ENCODE peak calls at places on chromosomes 3 and 15, in ten cellular contexts. L is H9; O is retinal pigment epithelial cell; Y is NCI-H2029 treated with DMSO at 0.1 percent for 48 hours; V is AG08395; E is fibroblast of mammary gland; N is CD8-positive, alpha-beta memory T cell; R is hypothalamus; I is PC-3; C is ACHN. Q is an unnamed sample.

GRCh38 chr15:29936353-29937049 is 114.2 kb upstream of the TJP1 start:
- DNase-seq in L (no peak), R (no peak), Y (no peak), N (no peak), V (no peak), C (no peak), E (peak), O (no peak), I (peak), Q (no peak)

GRCh38 chr3:13335062-13335461 is 85.1 kb downstream of the NUP210 start:
- DNase-seq in V (no peak), L (no peak), R (no peak), Y (no peak), C (no peak), E (no peak), O (no peak), N (no peak), I (no peak), Q (no peak)

GRCh38 chr3:122021037-122021436 is 1.0 kb downstream of the ILDR1 start:
- DNase-seq in R (no peak), Y (no peak), E (no peak), O (no peak), N (no peak), V (no peak), L (no peak), I (no peak), C (no peak), Q (no peak)

GRCh38 chr3:126527455-126528211 is 3.7 kb downstream of the CHST13 start:
- DNase-seq in I (no peak), E (no peak), Y (no peak), O (no peak), R (no peak), V (no peak), N (no peak), C (no peak), L (no peak), Q (no peak)

GRCh38 chr3:23612296-23612891 is 193.4 kb upstream of the UBE2E1 start:
- DNase-seq in N (no peak), C (no peak), O (no peak), R (no peak), V (no peak), E (peak), I (peak), Y (no peak), L (no peak), Q (no peak)

GRCh38 chr3:24493951-24494615 is 567 bp downstream of the THRB start:
- DNase-seq in V (peak), O (no peak), E (peak), N (no peak), Y (no peak), L (peak), C (peak), R (peak), I (peak), Q (no peak)

GRCh38 chr15:69474846-69475455 is 22.3 kb downstream of the RPLP1 start:
- DNase-seq in N (no peak), L (no peak), E (no peak), V (no peak), O (no peak), C (peak), I (no peak), Y (no peak), R (no peak), Q (no peak)

GRCh38 chr15:68818088-68818670 is 2.5 kb downstream of the ANP32A start:
- DNase-seq in Y (no peak), L (peak), O (no peak), N (peak), R (peak), V (peak), E (peak), C (peak), I (peak), Q (peak)

GRCh38 chr3:183131735-183132134 is 30.8 kb downstream of the LAMP3 start:
- DNase-seq in N (no peak), L (no peak), E (peak), O (no peak), I (peak), V (no peak), Y (no peak), C (no peak), R (no peak), Q (no peak)

GRCh38 chr15:74383695-74384565 is 16.5 kb upstream of the CYP11A1 start:
- DNase-seq in L (no peak), C (no peak), O (no peak), R (no peak), N (peak), V (no peak), I (peak), Y (no peak), E (peak), Q (no peak)

GRCh38 chr3:106688463-106688862 is 688.8 kb upstream of the CCDC54 start:
- DNase-seq in V (peak), E (peak), L (no peak), R (no peak), N (no peak), O (peak), Y (peak), C (peak), I (peak), Q (no peak)

GRCh38 chr15:48925714-48926223 is 38.0 kb downstream of the SHC4 start:
- DNase-seq in V (peak), Y (no peak), I (peak), E (peak), L (no peak), N (no peak), C (peak), R (no peak), O (no peak), Q (no peak)

GRCh38 chr3:13621381-13622221 is 72.7 kb downstream of the FBLN2 start:
- DNase-seq in I (no peak), O (no peak), E (no peak), N (peak), C (no peak), R (no peak), V (no peak), Y (no peak), L (no peak), Q (no peak)

GRCh38 chr15:82832601-82833209 is 23.3 kb downstream of the WHAMM start:
- DNase-seq in I (peak), C (peak), V (peak), O (peak), E (peak), L (no peak), Y (no peak), R (no peak), N (no peak), Q (no peak)

GRCh38 chr3:185792955-185793354 is 31.9 kb downstream of the IGF2BP2 start:
- DNase-seq in I (no peak), O (no peak), E (no peak), C (no peak), V (no peak), R (no peak), Y (no peak), N (no peak), L (no peak), Q (no peak)

GRCh38 chr3:174440350-174440716 is 418.8 kb upstream of the NAALADL2 start:
- DNase-seq in O (peak), I (peak), Y (peak), R (no peak), L (no peak), E (peak), C (peak), N (no peak), V (peak), Q (no peak)

GRCh38 chr15:63836579-63836978 is 2.8 kb upstream of the HERC1 start:
- DNase-seq in E (no peak), V (no peak), R (no peak), L (no peak), O (no peak), I (no peak), C (no peak), N (no peak), Y (no peak), Q (no peak)

GRCh38 chr3:43023766-43024165 is 44.7 kb downstream of the GASK1A start:
- DNase-seq in Y (no peak), C (no peak), V (no peak), N (no peak), L (no peak), E (no peak), I (no peak), R (no peak), O (no peak), Q (no peak)

GRCh38 chr3:14634763-14635400 is 16.7 kb upstream of the CCDC174 start:
- DNase-seq in C (no peak), L (no peak), V (no peak), O (no peak), N (no peak), I (peak), Y (no peak), E (peak), R (no peak), Q (no peak)

GRCh38 chr15:70879386-70879785 is 12.8 kb downstream of the THAP10 start:
- DNase-seq in O (no peak), R (no peak), I (peak), N (no peak), C (no peak), V (peak), Y (no peak), L (no peak), E (peak), Q (no peak)

GRCh38 chr3:48125026-48125704 is 63.1 kb downstream of the CDC25A start:
- DNase-seq in Y (no peak), O (no peak), N (no peak), E (peak), C (peak), R (no peak), I (no peak), V (peak), L (peak), Q (no peak)

GRCh38 chr3:82281205-82281604 is 519.8 kb upstream of the GBE1 start:
- DNase-seq in C (peak), E (no peak), Y (no peak), N (no peak), R (no peak), O (no peak), I (peak), V (no peak), L (no peak), Q (no peak)

GRCh38 chr15:44157679-44158078 is 37.4 kb downstream of the FRMD5 start:
- DNase-seq in Y (no peak), C (peak), O (peak), V (peak), R (no peak), I (peak), L (no peak), N (no peak), E (peak), Q (no peak)

GRCh38 chr15:74382004-74382816 is 14.8 kb upstream of the CYP11A1 start:
- DNase-seq in N (peak), Y (peak), V (peak), E (peak), C (peak), I (peak), L (peak), R (peak), O (no peak), Q (peak)